ENCODE peak calls at places on chromosomes 1 and 21, in eight cellular contexts. One of them, this sample, is unnamed.

GRCh38 chr1:228283043-228283371 is 75.2 kb downstream of the OBSCN start:
- DNase-seq in MM.1S: no peak
- DNase-seq in PC-3: no peak
- DNase-seq in endothelial cell of umbilical vein: no peak
- DNase-seq in mammary epithelial cell: no peak
- DNase-seq in A673: no peak
- DNase-seq in DND-41: no peak
- DNase-seq in hepatocyte: no peak
- DNase-seq in this sample: peak

GRCh38 chr1:234936631-234937389 is 191.8 kb downstream of the TOMM20 start:
- DNase-seq in mammary epithelial cell: no peak
- DNase-seq in endothelial cell of umbilical vein: no peak
- DNase-seq in A673: no peak
- DNase-seq in PC-3: no peak
- DNase-seq in MM.1S: no peak
- DNase-seq in hepatocyte: no peak
- DNase-seq in DND-41: no peak
- DNase-seq in this sample: no peak

GRCh38 chr1:176073524-176074157 is 133.4 kb downstream of the COP1 start:
- DNase-seq in PC-3: peak
- DNase-seq in MM.1S: peak
- DNase-seq in endothelial cell of umbilical vein: peak
- DNase-seq in hepatocyte: peak
- DNase-seq in DND-41: peak
- DNase-seq in A673: peak
- DNase-seq in mammary epithelial cell: peak
- DNase-seq in this sample: peak

GRCh38 chr21:33427051-33427450 is 23.8 kb downstream of the IFNGR2 start:
- DNase-seq in hepatocyte: no peak
- DNase-seq in DND-41: no peak
- DNase-seq in PC-3: no peak
- DNase-seq in A673: no peak
- DNase-seq in endothelial cell of umbilical vein: no peak
- DNase-seq in mammary epithelial cell: no peak
- DNase-seq in MM.1S: no peak
- DNase-seq in this sample: no peak

GRCh38 chr1:30778979-30779293 is 21.4 kb upstream of the LAPTM5 start:
- DNase-seq in mammary epithelial cell: no peak
- DNase-seq in hepatocyte: no peak
- DNase-seq in MM.1S: no peak
- DNase-seq in PC-3: no peak
- DNase-seq in endothelial cell of umbilical vein: no peak
- DNase-seq in A673: no peak
- DNase-seq in DND-41: no peak
- DNase-seq in this sample: no peak

GRCh38 chr1:53680868-53681267 is 58.1 kb downstream of the GLIS1 start:
- DNase-seq in A673: no peak
- DNase-seq in PC-3: no peak
- DNase-seq in hepatocyte: no peak
- DNase-seq in mammary epithelial cell: no peak
- DNase-seq in endothelial cell of umbilical vein: no peak
- DNase-seq in DND-41: no peak
- DNase-seq in MM.1S: no peak
- DNase-seq in this sample: no peak

GRCh38 chr21:44816761-44817505 is 929 bp downstream of the SUMO3 start:
- DNase-seq in MM.1S: no peak
- DNase-seq in PC-3: no peak
- DNase-seq in hepatocyte: no peak
- DNase-seq in mammary epithelial cell: no peak
- DNase-seq in DND-41: no peak
- DNase-seq in endothelial cell of umbilical vein: no peak
- DNase-seq in A673: no peak
- DNase-seq in this sample: no peak

GRCh38 chr1:176628775-176629174 is 165.8 kb downstream of the PAPPA2 start:
- DNase-seq in MM.1S: no peak
- DNase-seq in endothelial cell of umbilical vein: no peak
- DNase-seq in DND-41: no peak
- DNase-seq in mammary epithelial cell: no peak
- DNase-seq in PC-3: no peak
- DNase-seq in A673: no peak
- DNase-seq in hepatocyte: no peak
- DNase-seq in this sample: no peak

GRCh38 chr1:17663646-17664045 is 91.5 kb upstream of the ACTL8 start:
- DNase-seq in MM.1S: no peak
- DNase-seq in A673: no peak
- DNase-seq in mammary epithelial cell: no peak
- DNase-seq in hepatocyte: no peak
- DNase-seq in endothelial cell of umbilical vein: no peak
- DNase-seq in DND-41: no peak
- DNase-seq in PC-3: no peak
- DNase-seq in this sample: no peak

GRCh38 chr1:244869950-244870349 is 5.6 kb upstream of the HNRNPU start:
- DNase-seq in DND-41: no peak
- DNase-seq in MM.1S: no peak
- DNase-seq in A673: no peak
- DNase-seq in PC-3: no peak
- DNase-seq in mammary epithelial cell: no peak
- DNase-seq in hepatocyte: no peak
- DNase-seq in endothelial cell of umbilical vein: no peak
- DNase-seq in this sample: no peak

GRCh38 chr1:103267271-103267670 is 158.9 kb upstream of the COL11A1 start:
- DNase-seq in PC-3: no peak
- DNase-seq in hepatocyte: no peak
- DNase-seq in DND-41: no peak
- DNase-seq in endothelial cell of umbilical vein: no peak
- DNase-seq in A673: no peak
- DNase-seq in MM.1S: no peak
- DNase-seq in mammary epithelial cell: no peak
- DNase-seq in this sample: no peak

GRCh38 chr21:14762734-14763694 is 216.9 kb upstream of the SAMSN1 start:
- DNase-seq in A673: no peak
- DNase-seq in mammary epithelial cell: no peak
- DNase-seq in PC-3: no peak
- DNase-seq in MM.1S: peak
- DNase-seq in hepatocyte: no peak
- DNase-seq in DND-41: no peak
- DNase-seq in endothelial cell of umbilical vein: peak
- DNase-seq in this sample: peak

GRCh38 chr1:941027-941587 is 17.4 kb downstream of the SAMD11 start:
- DNase-seq in mammary epithelial cell: no peak
- DNase-seq in endothelial cell of umbilical vein: no peak
- DNase-seq in PC-3: no peak
- DNase-seq in MM.1S: no peak
- DNase-seq in DND-41: no peak
- DNase-seq in hepatocyte: no peak
- DNase-seq in A673: no peak
- DNase-seq in this sample: no peak
- TF ChIP-seq EZH2 in mammary epithelial cell: peak
- TF ChIP-seq EZH2 in endothelial cell of umbilical vein: peak
- TF ChIP-seq EZH2 in PC-3: no peak
- TF ChIP-seq EZH2 in MM.1S: no peak
- TF ChIP-seq EZH2 in DND-41: no peak
- TF ChIP-seq EZH2 in hepatocyte: peak
- TF ChIP-seq EZH2 in A673: no peak
- TF ChIP-seq EZH2 in this sample: no peak

DNA sequence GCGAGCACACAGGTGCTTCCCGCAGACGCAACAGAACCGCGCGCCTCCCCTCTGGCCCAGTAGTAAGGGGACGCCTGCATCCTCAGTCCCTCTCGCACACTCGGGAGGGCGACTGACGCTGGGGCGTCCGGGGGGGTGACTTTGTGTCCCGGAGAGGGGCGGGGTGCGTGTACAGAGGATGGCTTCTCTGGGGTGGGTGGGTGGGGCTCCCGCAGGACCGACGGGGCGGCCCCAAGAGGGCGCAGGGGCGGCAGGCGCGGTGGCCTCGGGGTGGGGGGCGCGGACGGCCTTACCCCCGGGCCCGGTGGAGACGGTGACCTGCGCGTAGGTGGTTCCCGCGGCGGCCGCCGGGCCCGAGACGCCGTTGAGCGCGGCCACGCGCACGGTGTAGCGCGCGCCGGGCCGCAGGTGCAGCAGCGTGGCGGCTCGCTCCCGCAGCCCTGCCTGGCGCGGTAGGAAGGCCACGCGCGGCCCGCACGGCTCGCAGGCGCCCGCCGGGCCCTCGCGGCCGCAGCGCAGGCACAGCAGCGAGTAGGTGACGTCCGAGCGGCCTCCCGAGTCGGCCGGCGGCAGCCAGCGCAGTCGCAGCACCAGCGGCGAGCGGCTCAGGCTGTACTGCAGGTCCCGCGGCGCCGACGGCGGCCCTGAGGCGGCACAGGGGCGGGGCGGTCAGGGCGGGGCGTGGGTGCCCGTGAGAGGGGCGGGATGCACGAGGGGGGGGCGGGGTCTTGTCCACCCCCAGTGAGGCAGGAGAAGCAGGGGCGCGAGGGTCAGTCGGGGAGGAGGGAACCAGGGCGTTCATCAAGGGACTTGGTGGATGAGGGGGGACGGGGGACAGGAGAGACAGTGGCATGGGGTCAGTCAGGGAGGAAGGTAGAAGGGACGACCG is 12.1 kb downstream of the EPHA10 start:
- DNase-seq in A673: no peak
- DNase-seq in mammary epithelial cell: no peak
- DNase-seq in MM.1S: peak
- DNase-seq in PC-3: peak
- DNase-seq in DND-41: no peak
- DNase-seq in endothelial cell of umbilical vein: no peak
- DNase-seq in hepatocyte: peak
- DNase-seq in this sample: peak
- TF ChIP-seq EZH2 in A673: peak
- TF ChIP-seq EZH2 in mammary epithelial cell: no peak
- TF ChIP-seq EZH2 in MM.1S: no peak
- TF ChIP-seq EZH2 in PC-3: no peak
- TF ChIP-seq EZH2 in DND-41: no peak
- TF ChIP-seq EZH2 in endothelial cell of umbilical vein: no peak
- TF ChIP-seq EZH2 in hepatocyte: no peak
- TF ChIP-seq EZH2 in this sample: no peak

GRCh38 chr1:32272557-32273388 is 19.1 kb upstream of the HDAC1 start:
- DNase-seq in MM.1S: no peak
- DNase-seq in DND-41: peak
- DNase-seq in A673: no peak
- DNase-seq in hepatocyte: no peak
- DNase-seq in endothelial cell of umbilical vein: no peak
- DNase-seq in mammary epithelial cell: no peak
- DNase-seq in PC-3: no peak
- DNase-seq in this sample: peak

GRCh38 chr1:32275424-32275823 is 16.5 kb upstream of the HDAC1 start:
- DNase-seq in PC-3: no peak
- DNase-seq in mammary epithelial cell: no peak
- DNase-seq in A673: no peak
- DNase-seq in DND-41: peak
- DNase-seq in MM.1S: no peak
- DNase-seq in endothelial cell of umbilical vein: no peak
- DNase-seq in hepatocyte: no peak
- DNase-seq in this sample: no peak

GRCh38 chr1:32276328-32276727 is 15.6 kb upstream of the HDAC1 start:
- DNase-seq in PC-3: no peak
- DNase-seq in DND-41: no peak
- DNase-seq in MM.1S: no peak
- DNase-seq in A673: no peak
- DNase-seq in mammary epithelial cell: no peak
- DNase-seq in hepatocyte: no peak
- DNase-seq in endothelial cell of umbilical vein: no peak
- DNase-seq in this sample: peak

GRCh38 chr1:32273389-32274208 is 18.3 kb upstream of the HDAC1 start:
- DNase-seq in endothelial cell of umbilical vein: no peak
- DNase-seq in MM.1S: no peak
- DNase-seq in A673: no peak
- DNase-seq in PC-3: peak
- DNase-seq in hepatocyte: peak
- DNase-seq in mammary epithelial cell: peak
- DNase-seq in DND-41: peak
- DNase-seq in this sample: peak

DNA sequence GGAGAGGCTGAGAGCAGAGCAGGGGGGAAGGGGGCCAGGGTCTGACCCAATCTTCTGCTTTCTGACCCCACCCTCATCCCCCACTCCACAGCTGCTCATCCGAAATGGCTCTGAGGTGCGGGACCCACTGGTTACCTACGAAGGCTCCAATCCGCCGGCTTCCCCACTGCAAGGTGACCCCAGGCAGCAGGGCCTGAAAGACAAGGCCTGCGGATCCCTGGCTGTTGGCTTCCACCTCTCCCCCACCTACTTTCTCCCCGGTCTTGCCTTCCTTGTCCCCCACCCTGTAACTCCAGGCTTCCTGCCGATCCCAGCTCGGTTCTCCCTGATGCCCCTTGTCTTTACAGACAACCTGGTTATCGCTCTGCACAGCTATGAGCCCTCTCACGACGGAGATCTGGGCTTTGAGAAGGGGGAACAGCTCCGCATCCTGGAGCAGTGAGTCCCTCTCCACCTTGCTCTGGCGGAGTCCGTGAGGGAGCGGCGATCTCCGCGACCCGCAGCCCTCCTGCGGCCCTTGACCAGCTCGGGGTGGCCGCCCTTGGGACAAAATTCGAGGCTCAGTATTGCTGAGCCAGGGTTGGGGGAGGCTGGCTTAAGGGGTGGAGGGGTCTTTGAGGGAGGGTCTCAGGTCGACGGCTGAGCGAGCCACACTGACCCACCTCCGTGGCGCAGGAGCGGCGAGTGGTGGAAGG is 17.1 kb upstream of the HDAC1 start:
- DNase-seq in A673: no peak
- DNase-seq in PC-3: no peak
- DNase-seq in MM.1S: no peak
- DNase-seq in hepatocyte: no peak
- DNase-seq in DND-41: no peak
- DNase-seq in endothelial cell of umbilical vein: no peak
- DNase-seq in mammary epithelial cell: no peak
- DNase-seq in this sample: no peak
- TF ChIP-seq EZH2 in A673: no peak
- TF ChIP-seq EZH2 in PC-3: no peak
- TF ChIP-seq EZH2 in MM.1S: no peak
- TF ChIP-seq EZH2 in hepatocyte: no peak
- TF ChIP-seq EZH2 in DND-41: no peak
- TF ChIP-seq EZH2 in endothelial cell of umbilical vein: no peak
- TF ChIP-seq EZH2 in mammary epithelial cell: no peak
- TF ChIP-seq EZH2 in this sample: no peak

DNA sequence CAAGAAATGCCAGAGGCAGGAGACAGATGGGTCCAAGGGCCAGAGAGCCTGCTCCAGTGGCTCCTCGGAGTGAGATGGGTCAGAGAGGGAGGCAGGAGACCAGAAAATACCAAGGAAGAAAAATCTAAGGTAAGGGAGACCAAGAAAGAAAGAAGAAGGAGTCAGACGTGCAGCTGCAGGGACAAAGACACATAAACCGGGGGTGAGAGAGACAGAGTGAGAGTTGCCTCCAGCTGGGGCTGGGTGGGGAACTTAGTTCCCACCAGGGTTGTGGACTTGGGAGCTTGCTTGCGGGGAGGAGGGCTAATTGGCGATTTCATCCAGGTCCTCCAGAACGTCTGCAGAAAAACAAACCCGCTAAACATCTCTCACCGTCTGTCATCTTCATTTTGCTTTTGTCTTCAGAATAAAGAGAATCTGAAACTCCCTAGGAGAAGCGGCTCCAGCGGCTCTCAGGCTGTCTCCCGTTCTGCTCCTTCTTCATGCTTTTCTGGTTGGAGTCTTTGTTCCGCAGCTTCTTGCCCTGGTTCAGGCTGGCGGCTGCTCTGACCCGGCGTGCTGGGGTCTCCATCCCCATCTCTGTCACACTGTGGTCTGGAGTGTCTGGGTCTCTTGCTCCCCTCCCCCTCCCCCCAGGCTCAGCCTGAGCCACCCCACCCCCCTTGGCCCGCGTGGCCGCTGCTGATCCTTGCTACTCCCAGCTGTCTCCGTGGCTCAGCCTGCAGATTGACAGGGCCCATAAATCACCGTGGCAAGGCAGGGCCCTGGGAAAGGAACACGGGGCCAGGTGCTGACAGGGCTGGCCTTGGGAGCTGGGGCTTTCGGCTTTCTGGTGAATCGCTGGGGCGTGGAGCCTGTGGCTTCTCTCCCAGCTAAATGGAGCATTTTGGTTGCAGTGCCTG is 66.6 kb downstream of the UBIAD1 start:
- DNase-seq in hepatocyte: peak
- DNase-seq in endothelial cell of umbilical vein: no peak
- DNase-seq in PC-3: peak
- DNase-seq in A673: peak
- DNase-seq in DND-41: peak
- DNase-seq in mammary epithelial cell: no peak
- DNase-seq in MM.1S: no peak
- DNase-seq in this sample: peak
- TF ChIP-seq EZH2 in hepatocyte: no peak
- TF ChIP-seq EZH2 in endothelial cell of umbilical vein: no peak
- TF ChIP-seq EZH2 in PC-3: no peak
- TF ChIP-seq EZH2 in A673: no peak
- TF ChIP-seq EZH2 in DND-41: no peak
- TF ChIP-seq EZH2 in mammary epithelial cell: no peak
- TF ChIP-seq EZH2 in MM.1S: no peak
- TF ChIP-seq EZH2 in this sample: no peak

This sample was measured in K562.